ENCODE peak calls at places on chromosomes 16 and 17, in five cellular contexts. S is esophagus squamous epithelium, J is psoas muscle, H is gastrocnemius medialis, B is A549. M is an unnamed sample. For H3K4me1, the result is how much of the 10 kb centered on the place peaks cover.

GRCh38 chr16:57988929-57989328 is 11.5 kb downstream of the ZNF319 start:
- DNase-seq in S (no peak), J (peak), H (no peak), B (peak), M (no peak)

GRCh38 chr17:45305532-45306087 is 11.2 kb downstream of the MAP3K14 start:
- DNase-seq in S (no peak), J (no peak), H (peak), B (no peak), M (no peak)

GRCh38 chr17:13074026-13074425 is 56.2 kb upstream of the ELAC2 start:
- DNase-seq in S (no peak), J (no peak), H (no peak), B (peak), M (no peak)

GRCh38 chr17:79033741-79034501 is 10.0 kb downstream of the C1QTNF1 start:
- DNase-seq in S (no peak), J (peak), H (peak), B (no peak), M (peak)

GRCh38 chr17:63696381-63696961 is 3.5 kb downstream of the LIMD2 start:
- DNase-seq in S (no peak), J (no peak), H (no peak), B (peak), M (peak)

GRCh38 chr17:15293558-15293957 is 28.4 kb upstream of the PMP22 start:
- DNase-seq in S (no peak), J (no peak), H (no peak), B (no peak), M (peak)

GRCh38 chr17:3857261-3858105 is 11.4 kb upstream of the NCBP3 start:
- DNase-seq in S (no peak), J (no peak), H (no peak), B (no peak), M (no peak)

GRCh38 chr16:1158456-1159324 is 5.8 kb downstream of the CACNA1H start:
- DNase-seq in S (no peak), J (peak), H (peak), B (no peak), M (no peak)

GRCh38 chr16:77877712-77878111 is 89.3 kb downstream of the VAT1L start:
- DNase-seq in S (no peak), J (no peak), H (no peak), B (peak), M (no peak)

GRCh38 chr16:15573274-15573895 is 69.6 kb downstream of the MARF1 start:
- DNase-seq in S (no peak), J (no peak), H (no peak), B (no peak), M (no peak)
- H3K4me1 ChIP-seq in S (under half), J (under half), H (under half), B (under half), M (under half)

DNA sequence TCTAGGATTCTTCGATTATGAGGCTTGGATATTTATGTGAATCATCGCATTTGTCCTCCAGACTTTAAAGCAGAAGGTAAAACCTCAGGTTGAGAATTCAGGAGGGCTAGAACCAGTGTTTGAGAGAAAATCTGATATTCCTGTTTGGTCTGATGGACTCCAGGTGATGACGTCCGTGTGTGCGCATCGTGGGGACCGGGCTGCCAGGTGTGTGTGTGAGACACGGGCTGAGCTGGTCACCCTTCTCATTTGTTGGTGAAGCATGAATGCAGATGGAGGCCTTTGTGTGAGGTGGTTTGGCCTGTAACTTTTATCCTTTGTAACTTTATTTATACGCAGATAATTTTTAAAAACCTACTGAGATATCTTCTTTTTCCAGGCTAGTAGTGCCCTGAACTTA is 42.8 kb downstream of the ZNF750 start:
- DNase-seq in S (no peak), J (no peak), H (no peak), B (no peak), M (no peak)
- TF ChIP-seq CTCF in S (no peak), J (no peak), H (no peak), B (no peak), M (no peak)

DNA sequence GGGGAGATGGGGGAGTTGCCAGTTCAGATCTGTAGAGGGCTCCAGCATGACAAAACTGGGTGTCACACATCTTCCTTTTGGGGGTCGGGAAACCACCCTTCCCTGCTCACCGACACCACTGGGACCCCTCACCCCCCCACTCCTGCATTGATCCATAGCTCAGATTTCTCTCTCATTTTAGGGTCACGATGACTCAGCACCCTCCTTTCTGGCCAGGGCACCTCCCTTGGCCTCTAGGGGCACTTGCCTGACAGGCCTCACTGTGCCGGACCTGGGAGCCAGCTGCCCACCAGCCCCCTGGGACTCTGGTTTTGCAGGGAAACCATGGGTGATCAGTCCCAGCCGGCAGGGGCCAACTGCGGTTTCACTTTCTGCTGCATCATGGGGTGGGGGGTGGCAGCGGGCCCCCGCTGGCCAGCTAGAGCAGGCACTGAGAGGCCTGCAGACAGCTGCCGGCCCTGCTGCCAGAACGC is 239.4 kb downstream of the MRTFB start:
- DNase-seq in S (no peak), J (peak), H (peak), B (peak), M (peak)
- H3K4me1 ChIP-seq in S (half or more), J (half or more), H (half or more), B (half or more), M (under half)

GRCh38 chr16:29311636-29312344 is 94.7 kb downstream of the NPIPB11 start:
- DNase-seq in S (no peak), J (no peak), H (no peak), B (no peak), M (no peak)
- TF ChIP-seq CTCF in S (no peak), J (no peak), H (no peak), B (no peak), M (no peak)

DNA sequence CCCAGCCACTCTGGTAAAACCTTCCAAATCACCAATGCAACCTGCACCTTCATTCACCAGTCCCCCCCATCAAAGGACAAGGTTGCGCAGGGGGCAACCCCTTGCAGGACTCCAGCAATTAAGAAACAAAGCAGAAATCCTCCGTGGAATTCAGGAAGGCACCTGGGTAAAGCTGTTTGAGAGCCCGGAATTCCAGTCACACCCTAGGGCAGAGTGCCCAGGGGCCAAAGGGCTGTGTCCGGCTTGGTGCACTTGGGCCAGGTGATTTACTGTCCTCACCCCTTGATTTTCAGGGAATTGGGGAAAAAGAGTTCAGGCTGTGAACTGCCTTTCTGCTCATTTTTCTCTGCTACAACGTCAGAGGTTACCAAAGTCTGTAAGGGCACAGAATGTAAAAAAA is 266.6 kb upstream of the PSMD7 start:
- DNase-seq in S (no peak), J (no peak), H (no peak), B (no peak), M (no peak)
- H3K4me1 ChIP-seq in S (under half), J (under half), H (under half), B (under half), M (under half)

GRCh38 chr17:76452646-76453430 is at the start of gene UBE2O:
- DNase-seq in S (peak), J (peak), H (peak), B (peak), M (peak)
- TF ChIP-seq CTCF in S (peak), J (peak), H (peak), B (peak), M (peak)

GRCh38 chr16:68267612-68268405 is 3.5 kb downstream of the SLC7A6 start:
- DNase-seq in S (no peak), J (no peak), H (peak), B (no peak), M (no peak)
- H3K4me1 ChIP-seq in S (half or more), J (half or more), H (half or more), B (under half), M (under half)